ENCODE peak calls at places on chromosomes 5 and 9, in four cellular contexts. W, T, P and M are unnamed samples.

GRCh38 chr5:157648275-157648990 is 3.8 kb downstream of the SOX30 start:
- DNase-seq in W (no peak), T (no peak), P (no peak), M (no peak)

GRCh38 chr5:39517800-39518199 is 93.0 kb upstream of the DAB2 start:
- DNase-seq in W (no peak), T (no peak), P (no peak), M (no peak)

GRCh38 chr9:75385236-75385635 is 296.9 kb downstream of the OSTF1 start:
- DNase-seq in W (no peak), T (no peak), P (no peak), M (no peak)

GRCh38 chr9:133306242-133307194 is 29.5 kb downstream of the SURF6 start:
- DNase-seq in W (no peak), T (no peak), P (no peak), M (no peak)

GRCh38 chr5:133552925-133553525 is 59.3 kb downstream of the FSTL4 start:
- DNase-seq in W (peak; percentile 25), T (peak; percentile 69), P (peak; percentile 63), M (no peak)

GRCh38 chr9:107361816-107362215 is 78.7 kb downstream of the RAD23B start:
- DNase-seq in W (no peak), T (no peak), P (no peak), M (no peak)

GRCh38 chr5:56358703-56359428 is 125.7 kb upstream of the ANKRD55 start:
- DNase-seq in W (no peak), T (peak; percentile 80), P (no peak), M (no peak)

GRCh38 chr9:13614060-13614459 is 334.6 kb upstream of the MPDZ start:
- DNase-seq in W (no peak), T (no peak), P (no peak), M (no peak)

GRCh38 chr5:127854520-127854919 is 151.3 kb downstream of the CCDC192 start:
- DNase-seq in W (no peak), T (no peak), P (no peak), M (no peak)

GRCh38 chr5:36209664-36210063 is 32.1 kb downstream of the NADK2 start:
- DNase-seq in W (no peak), T (no peak), P (no peak), M (no peak)

GRCh38 chr9:108664309-108665255 is 191.2 kb downstream of the ACTL7B start:
- DNase-seq in W (no peak), T (no peak), P (no peak), M (no peak)

GRCh38 chr5:177399903-177400868 is at the start of gene PFN3:
- DNase-seq in W (no peak), T (peak; percentile 66), P (no peak), M (no peak)

GRCh38 chr5:96785719-96786118 is 22.0 kb downstream of the ERAP1 start:
- DNase-seq in W (no peak), T (no peak), P (no peak), M (no peak)

GRCh38 chr9:94014845-94015244 is 59.7 kb upstream of the BARX1 start:
- DNase-seq in W (no peak), T (no peak), P (no peak), M (no peak)

GRCh38 chr9:88219601-88220000 is 81.3 kb upstream of the SPATA31C2 start:
- DNase-seq in W (no peak), T (no peak), P (no peak), M (no peak)

GRCh38 chr9:126536131-126536530 is 77.6 kb upstream of the LMX1B start:
- DNase-seq in W (no peak), T (peak; percentile 35), P (no peak), M (no peak)

GRCh38 chr5:107135391-107135790 is 535.3 kb downstream of the EFNA5 start:
- DNase-seq in W (no peak), T (no peak), P (no peak), M (no peak)

GRCh38 chr5:14032944-14033343 is 88.5 kb upstream of the DNAH5 start:
- DNase-seq in W (no peak), T (no peak), P (no peak), M (no peak)

GRCh38 chr5:113271015-113271414 is 163.8 kb downstream of the TSSK1B start:
- DNase-seq in W (no peak), T (no peak), P (no peak), M (no peak)

GRCh38 chr9:131043646-131044045 is 34.7 kb downstream of the LAMC3 start:
- DNase-seq in W (no peak), T (no peak), P (no peak), M (no peak)

GRCh38 chr9:69801994-69802393 is 18.6 kb upstream of the CFAP95 start:
- DNase-seq in W (no peak), T (no peak), P (no peak), M (no peak)

GRCh38 chr5:32387176-32387575 is 57.4 kb downstream of the ZFR start:
- DNase-seq in W (no peak), T (no peak), P (no peak), M (no peak)

GRCh38 chr5:54722846-54723433 is 205.4 kb downstream of the SNX18 start:
- DNase-seq in W (no peak), T (no peak), P (no peak), M (no peak)

GRCh38 chr9:136626740-136627642 is 35.7 kb upstream of the EGFL7 start:
- DNase-seq in W (no peak), T (no peak), P (no peak), M (no peak)

GRCh38 chr5:39424751-39425524 is at the start of gene DAB2:
- DNase-seq in W (no peak), T (peak; percentile 88), P (peak; percentile 18), M (peak; percentile 32)

GRCh38 chr5:11384441-11385250 is 519.6 kb downstream of the CTNND2 start:
- DNase-seq in W (no peak), T (no peak), P (no peak), M (no peak)

GRCh38 chr9:16119861-16120641 is 567.2 kb downstream of the CCDC171 start:
- DNase-seq in W (no peak), T (no peak), P (no peak), M (no peak)